ENCODE peak calls at places on chromosomes 5 and 9, in seven cellular contexts. Y is ovary, G is upper lobe of left lung, F is K562, E is uterus, K is testis, V is GM12878. P is an unnamed sample.

GRCh38 chr5:11377896-11378295 is 526.4 kb downstream of the CTNND2 start:
- DNase-seq in Y (no peak), G (no peak), F (no peak), E (no peak), K (no peak), V (no peak), P (no peak)

GRCh38 chr5:89071101-89071940 is 188.3 kb upstream of the MEF2C start:
- DNase-seq in Y (no peak), G (no peak), F (no peak), E (no peak), K (no peak), V (peak; percentile 33), P (no peak)

GRCh38 chr5:43044181-43044914 is 4.2 kb upstream of the ANXA2R start:
- DNase-seq in Y (peak; percentile 45), G (peak; percentile 47), F (no peak), E (peak; percentile 52), K (no peak), V (no peak), P (no peak)

GRCh38 chr9:129697111-129697955 is 31.9 kb downstream of the PRRX2 start:
- DNase-seq in Y (peak; percentile 66), G (peak; percentile 88), F (peak; percentile 53), E (peak; percentile 45), K (peak; percentile 41), V (no peak), P (peak; percentile 67)

GRCh38 chr9:101536351-101536750 is 2.7 kb downstream of the RNF20 start:
- DNase-seq in Y (no peak), G (no peak), F (no peak), E (no peak), K (no peak), V (no peak), P (no peak)

GRCh38 chr5:13498279-13498678 is 446.2 kb downstream of the DNAH5 start:
- DNase-seq in Y (no peak), G (no peak), F (no peak), E (no peak), K (no peak), V (no peak), P (no peak)

GRCh38 chr5:65539827-65540226 is 23.1 kb downstream of the CENPK start:
- DNase-seq in Y (no peak), G (no peak), F (peak; percentile 21), E (no peak), K (no peak), V (no peak), P (no peak)

GRCh38 chr5:34599471-34600117 is 56.5 kb upstream of the RAI14 start:
- DNase-seq in Y (no peak), G (no peak), F (no peak), E (no peak), K (no peak), V (no peak), P (no peak)

GRCh38 chr5:112165897-112166737 is 253.0 kb downstream of the EPB41L4A start:
- DNase-seq in Y (no peak), G (no peak), F (no peak), E (no peak), K (no peak), V (no peak), P (no peak)

GRCh38 chr5:145554399-145554798 is 280.7 kb downstream of the PRELID2 start:
- DNase-seq in Y (no peak), G (no peak), F (no peak), E (no peak), K (no peak), V (no peak), P (no peak)

GRCh38 chr5:93874080-93874479 is 132.7 kb upstream of the POU5F2 start:
- DNase-seq in Y (no peak), G (no peak), F (no peak), E (no peak), K (no peak), V (no peak), P (no peak)

GRCh38 chr5:170232786-170233185 is at the start of gene C5orf58:
- DNase-seq in Y (no peak), G (peak; percentile 73), F (peak; percentile 39), E (no peak), K (peak; percentile 73), V (no peak), P (no peak)

GRCh38 chr9:5892456-5893133 is 1.9 kb downstream of the MLANA start:
- DNase-seq in Y (no peak), G (no peak), F (no peak), E (peak; percentile 37), K (no peak), V (no peak), P (no peak)

GRCh38 chr5:143434261-143435206 is 31.0 kb upstream of the NR3C1 start:
- DNase-seq in Y (no peak), G (no peak), F (no peak), E (no peak), K (no peak), V (no peak), P (no peak)

GRCh38 chr5:95590880-95591279 is 29.0 kb upstream of the GPR150 start:
- DNase-seq in Y (no peak), G (no peak), F (no peak), E (no peak), K (no peak), V (no peak), P (no peak)

GRCh38 chr5:5340206-5340729 is 82.2 kb upstream of the ICE1 start:
- DNase-seq in Y (peak; percentile 87), G (no peak), F (peak; percentile 65), E (peak; percentile 90), K (peak; percentile 52), V (no peak), P (peak; percentile 45)

GRCh38 chr9:84990416-84990815 is 320.9 kb downstream of the NTRK2 start:
- DNase-seq in Y (no peak), G (no peak), F (no peak), E (no peak), K (no peak), V (no peak), P (no peak)

GRCh38 chr5:80147119-80147815 is 108.6 kb downstream of the SERINC5 start:
- DNase-seq in Y (no peak), G (no peak), F (no peak), E (no peak), K (no peak), V (no peak), P (no peak)

GRCh38 chr5:1312206-1312605 is 17.3 kb upstream of the TERT start:
- DNase-seq in Y (peak; percentile 3), G (no peak), F (no peak), E (no peak), K (no peak), V (no peak), P (no peak)

GRCh38 chr9:113907282-113907681 is 31.2 kb downstream of the ZNF618 start:
- DNase-seq in Y (no peak), G (no peak), F (no peak), E (no peak), K (no peak), V (no peak), P (no peak)

GRCh38 chr9:134689320-134690181 is 47.9 kb downstream of the COL5A1 start:
- DNase-seq in Y (peak; percentile 82), G (peak; percentile 86), F (peak; percentile 82), E (peak; percentile 76), K (peak; percentile 74), V (no peak), P (peak; percentile 40)

GRCh38 chr5:149762958-149763630 is 33.0 kb downstream of the PPARGC1B start:
- DNase-seq in Y (no peak), G (no peak), F (no peak), E (no peak), K (no peak), V (no peak), P (no peak)
- H3K36me3 ChIP-seq in Y (no peaks in the 10 kb centered on the region), G (no peaks in the 10 kb centered on the region), F (peaks cover 52% of the 10 kb centered on the region), E (no peaks in the 10 kb centered on the region), K (no peaks in the 10 kb centered on the region), V (no peaks in the 10 kb centered on the region), P (no peaks in the 10 kb centered on the region)

GRCh38 chr9:128104171-128104618 is 23.3 kb downstream of the PTGES2 start:
- DNase-seq in Y (peak; percentile 80), G (no peak), F (no peak), E (no peak), K (peak; percentile 72), V (no peak), P (no peak)
- TF ChIP-seq POLR2A in Y (no peak), G (no peak), F (no peak), E (no peak), K (no peak), V (peak; percentile 39), P (no peak)

GRCh38 chr9:90860382-90860781 is 58.8 kb downstream of the SYK start:
- DNase-seq in Y (no peak), G (no peak), F (no peak), E (no peak), K (no peak), V (no peak), P (no peak)

GRCh38 chr9:90857855-90858254 is 56.2 kb downstream of the SYK start:
- DNase-seq in Y (no peak), G (no peak), F (no peak), E (no peak), K (no peak), V (no peak), P (no peak)

GRCh38 chr9:90860826-90861225 is 59.2 kb downstream of the SYK start:
- DNase-seq in Y (no peak), G (no peak), F (no peak), E (no peak), K (no peak), V (no peak), P (peak; percentile 21)

GRCh38 chr9:90857103-90857502 is 55.5 kb downstream of the SYK start:
- DNase-seq in Y (no peak), G (no peak), F (no peak), E (no peak), K (no peak), V (no peak), P (no peak)

GRCh38 chr9:90858505-90858904 is 56.9 kb downstream of the SYK start:
- DNase-seq in Y (no peak), G (no peak), F (no peak), E (no peak), K (no peak), V (no peak), P (no peak)
- H3K36me3 ChIP-seq in Y (no peaks in the 10 kb centered on the region), G (peaks cover 5% of the 10 kb centered on the region), F (peaks cover 3% of the 10 kb centered on the region), E (no peaks in the 10 kb centered on the region), K (no peaks in the 10 kb centered on the region), V (peaks cover 14% of the 10 kb centered on the region), P (no peaks in the 10 kb centered on the region)

DNA sequence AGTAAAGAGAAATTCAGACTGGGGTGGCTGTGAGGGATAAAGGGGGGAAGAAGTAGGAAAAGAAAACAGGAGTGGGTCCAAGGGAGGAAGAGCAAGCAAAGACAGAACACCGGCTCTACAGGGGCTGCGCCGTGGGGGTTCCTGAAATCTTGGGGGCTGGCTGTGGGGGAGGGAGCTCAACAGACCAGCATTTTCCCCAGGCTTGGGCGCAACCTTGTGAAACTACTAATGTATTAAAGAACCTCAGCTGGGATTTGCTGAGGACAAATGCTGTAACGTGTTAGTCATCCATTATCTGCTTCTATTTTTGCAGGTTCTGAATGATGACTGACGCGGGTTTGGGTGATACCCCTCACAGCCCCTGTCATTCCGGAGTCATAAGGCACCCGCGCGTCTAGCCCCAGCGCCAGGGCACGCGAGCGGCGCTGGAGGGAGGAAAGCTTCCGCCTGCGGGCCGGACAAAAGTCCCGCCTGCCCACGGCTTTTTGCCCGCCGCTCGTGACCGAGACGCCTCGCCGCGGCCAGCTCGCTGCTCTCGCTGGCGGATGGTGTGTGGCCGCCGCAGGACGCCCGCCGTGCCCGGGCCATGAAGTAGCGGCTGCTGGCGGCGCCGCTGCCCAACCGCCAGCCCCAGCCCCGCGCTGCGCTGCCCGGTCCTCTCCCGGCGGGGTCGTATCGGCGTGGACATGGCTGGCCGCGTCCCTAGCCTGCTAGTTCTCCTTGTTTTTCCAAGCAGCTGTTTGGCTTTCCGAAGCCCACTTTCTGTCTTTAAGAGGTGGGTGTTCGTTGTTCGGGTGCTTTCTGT is 110.6 kb downstream of the PAM start:
- DNase-seq in Y (peak; percentile 77), G (peak; percentile 93), F (no peak), E (peak; percentile 71), K (peak; percentile 68), V (peak; percentile 9), P (peak; percentile 83)
- TF ChIP-seq POLR2A in Y (no peak), G (peak; percentile 14), F (no peak), E (peak; percentile 15), K (no peak), V (peak; percentile 65), P (peak; percentile 89)

GRCh38 chr5:72237415-72237814 is 82.6 kb downstream of the MRPS27 start:
- DNase-seq in Y (no peak), G (no peak), F (no peak), E (no peak), K (no peak), V (no peak), P (no peak)
- H3K36me3 ChIP-seq in Y (no peaks in the 10 kb centered on the region), G (no peaks in the 10 kb centered on the region), F (peaks cover 55% of the 10 kb centered on the region), E (no peaks in the 10 kb centered on the region), K (no peaks in the 10 kb centered on the region), V (peaks cover 27% of the 10 kb centered on the region), P (peaks cover 4% of the 10 kb centered on the region)